ENCODE peak calls at places on chromosome 2, in four cellular contexts. L is non-pigmented ciliary epithelial cell, Q is prostate gland, Z is posterior cingulate gyrus. S is an unnamed sample.

GRCh38 chr2:88880441-88880953 is 189.0 kb downstream of the RPIA start:
- DNase-seq in L (no peak), Q (peak; percentile 16), Z (no peak), S (no peak)

GRCh38 chr2:72173640-72174321 is 26.1 kb upstream of the CYP26B1 start:
- DNase-seq in L (no peak), Q (no peak), Z (peak; percentile 68), S (no peak)

GRCh38 chr2:69544951-69545350 is 98.6 kb downstream of the AAK1 start:
- DNase-seq in L (no peak), Q (no peak), Z (no peak), S (no peak)

GRCh38 chr2:168198476-168199192 is 48.8 kb downstream of the STK39 start:
- DNase-seq in L (no peak), Q (no peak), Z (no peak), S (no peak)

GRCh38 chr2:56376699-56377665 is 193.2 kb downstream of the CCDC85A start:
- DNase-seq in L (no peak), Q (no peak), Z (no peak), S (no peak)

GRCh38 chr2:217799553-217800432 is 203.0 kb downstream of the TNS1 start:
- DNase-seq in L (no peak), Q (no peak), Z (peak; percentile 55), S (no peak)

GRCh38 chr2:172734711-172735645 is 667 bp upstream of the RAPGEF4 start:
- DNase-seq in L (no peak), Q (no peak), Z (peak; percentile 69), S (no peak)

GRCh38 chr2:23530121-23530908 is 145.3 kb downstream of the KLHL29 start:
- DNase-seq in L (no peak), Q (no peak), Z (peak; percentile 75), S (no peak)

GRCh38 chr2:164624296-164624695 is 3.0 kb upstream of the GRB14 start:
- DNase-seq in L (no peak), Q (no peak), Z (no peak), S (no peak)

GRCh38 chr2:11539317-11540147 is 5.7 kb downstream of the GREB1 start:
- DNase-seq in L (no peak), Q (peak; percentile 94), Z (no peak), S (no peak)

GRCh38 chr2:25582079-25582830 is 91.1 kb downstream of the DTNB start:
- DNase-seq in L (no peak), Q (no peak), Z (no peak), S (no peak)

GRCh38 chr2:43375746-43376522 is 149.5 kb upstream of the ZFP36L2 start:
- DNase-seq in L (no peak), Q (no peak), Z (no peak), S (no peak)